ENCODE peak calls at places on chromosome 7, in eight cellular contexts. V is cardiac fibroblast, P is IMR-90, D is fibroblast of pulmonary artery, Z is PC-3, T is mucosa of descending colon, A is heart right ventricle, U is psoas muscle. B is an unnamed sample.

GRCh38 chr7:135877799-135878198 is 99.4 kb downstream of the MTPN start:
- DNase-seq in V (peak; percentile 71), P (peak; percentile 33), D (peak; percentile 62), Z (peak; percentile 94), T (no peak), A (no peak), U (no peak), B (peak; percentile 42)

GRCh38 chr7:134618756-134619530 is 27.7 kb upstream of the BPGM start:
- DNase-seq in V (peak; percentile 90), P (peak; percentile 84), D (peak; percentile 70), Z (peak; percentile 73), T (no peak), A (no peak), U (no peak), B (peak; percentile 78)

GRCh38 chr7:96598421-96598820 is 111.2 kb downstream of the SEM1 start:
- DNase-seq in V (no peak), P (no peak), D (no peak), Z (no peak), T (no peak), A (no peak), U (no peak), B (no peak)

GRCh38 chr7:131501422-131501821 is 55.0 kb downstream of the PODXL start:
- DNase-seq in V (peak; percentile 66), P (peak; percentile 92), D (peak; percentile 48), Z (no peak), T (no peak), A (no peak), U (no peak), B (peak; percentile 83)

GRCh38 chr7:151829707-151830106 is 47.2 kb downstream of the PRKAG2 start:
- DNase-seq in V (no peak), P (no peak), D (no peak), Z (no peak), T (no peak), A (no peak), U (peak; percentile 29), B (no peak)

GRCh38 chr7:42471573-42472174 is 234.7 kb upstream of the GLI3 start:
- DNase-seq in V (no peak), P (no peak), D (no peak), Z (no peak), T (no peak), A (no peak), U (no peak), B (no peak)

GRCh38 chr7:93890041-93890463 is 501 bp downstream of the TFPI2 start:
- DNase-seq in V (peak; percentile 78), P (peak; percentile 63), D (peak; percentile 72), Z (peak; percentile 58), T (no peak), A (no peak), U (peak; percentile 48), B (peak; percentile 73)

GRCh38 chr7:128883622-128884549 is 21.2 kb downstream of the ATP6V1F start:
- DNase-seq in V (peak; percentile 77), P (peak; percentile 54), D (peak; percentile 77), Z (peak; percentile 81), T (peak; percentile 83), A (peak; percentile 82), U (peak; percentile 92), B (peak; percentile 61)

GRCh38 chr7:77877800-77878199 is 79.2 kb downstream of the PHTF2 start:
- DNase-seq in V (peak; percentile 20), P (peak; percentile 70), D (no peak), Z (no peak), T (no peak), A (no peak), U (no peak), B (peak; percentile 47)

GRCh38 chr7:34011017-34011680 is 105.8 kb downstream of the BMPER start:
- DNase-seq in V (peak; percentile 64), P (peak; percentile 48), D (peak; percentile 36), Z (no peak), T (no peak), A (no peak), U (no peak), B (no peak)

GRCh38 chr7:101557421-101557820 is 71.7 kb downstream of the MYL10 start:
- DNase-seq in V (no peak), P (no peak), D (no peak), Z (no peak), T (no peak), A (no peak), U (peak; percentile 35), B (no peak)

GRCh38 chr7:133039614-133040013 is 42.3 kb downstream of the CHCHD3 start:
- DNase-seq in V (no peak), P (no peak), D (no peak), Z (no peak), T (no peak), A (no peak), U (no peak), B (no peak)

GRCh38 chr7:128911441-128912031 is 1.0 kb upstream of the KCP start:
- DNase-seq in V (no peak), P (no peak), D (no peak), Z (no peak), T (peak; percentile 77), A (peak; percentile 29), U (no peak), B (no peak)

GRCh38 chr7:2710901-2711551 is 23.0 kb downstream of the AMZ1 start:
- DNase-seq in V (no peak), P (peak; percentile 32), D (no peak), Z (no peak), T (no peak), A (no peak), U (no peak), B (no peak)

GRCh38 chr7:50832744-50833143 is 50.0 kb upstream of the GRB10 start:
- DNase-seq in V (peak; percentile 52), P (peak; percentile 89), D (no peak), Z (peak; percentile 97), T (no peak), A (no peak), U (no peak), B (peak; percentile 93)

GRCh38 chr7:73425356-73425983 is 8.1 kb upstream of the FZD9 start:
- DNase-seq in V (no peak), P (no peak), D (no peak), Z (no peak), T (no peak), A (no peak), U (no peak), B (no peak)

GRCh38 chr7:135512135-135512887 is 2.4 kb upstream of the CNOT4 start:
- DNase-seq in V (peak; percentile 82), P (peak; percentile 52), D (peak; percentile 84), Z (peak; percentile 81), T (no peak), A (peak; percentile 29), U (no peak), B (peak; percentile 58)

DNA sequence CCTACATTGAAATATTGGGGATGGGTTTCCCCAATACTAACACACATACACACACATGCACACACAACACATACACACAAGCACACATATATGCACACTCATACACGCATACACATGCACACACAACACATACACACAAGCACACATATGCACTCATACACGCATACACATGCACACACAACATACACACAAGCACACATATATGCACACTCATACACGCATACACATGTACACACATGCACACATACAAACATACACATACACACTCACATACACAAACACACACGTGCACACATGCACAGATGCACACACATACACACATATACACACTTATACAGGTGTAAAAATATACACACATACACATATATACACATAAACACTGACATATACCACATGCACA is 127.4 kb upstream of the C7orf33 start:
- DNase-seq in V (no peak), P (no peak), D (no peak), Z (no peak), T (no peak), A (no peak), U (no peak), B (no peak)
- TF ChIP-seq CTCF in V (no peak), P (no peak), D (no peak), Z (no peak), T (no peak), A (no peak), U (no peak), B (no peak)

DNA sequence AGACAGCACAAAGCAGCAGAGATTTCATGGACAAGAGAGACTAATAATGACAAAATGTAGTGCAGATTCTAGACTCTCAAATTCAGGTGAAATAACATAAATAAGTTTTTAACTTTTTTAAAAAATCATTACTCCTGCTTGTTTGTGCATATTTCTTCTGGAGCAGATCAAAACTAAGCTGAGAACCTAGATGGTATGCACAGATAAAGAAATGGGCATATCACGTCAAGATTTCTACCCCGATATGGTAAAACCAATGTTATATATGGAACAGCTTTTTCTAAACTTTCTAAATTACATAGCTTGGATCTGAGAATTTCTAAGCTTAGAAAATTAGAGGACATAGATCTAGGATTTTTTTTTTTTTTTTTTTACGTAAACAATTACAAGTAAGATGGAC is 18.2 kb downstream of the TWIST1 start:
- DNase-seq in V (no peak), P (no peak), D (no peak), Z (no peak), T (no peak), A (no peak), U (no peak), B (no peak)
- H3K4me3 ChIP-seq in V (no peak overlapping the region), P (no peak overlapping the region), D (no peak overlapping the region), Z (no peak overlapping the region), T (no peak overlapping the region), A (no peak overlapping the region), U (no peak overlapping the region), B (no peak overlapping the region)

DNA sequence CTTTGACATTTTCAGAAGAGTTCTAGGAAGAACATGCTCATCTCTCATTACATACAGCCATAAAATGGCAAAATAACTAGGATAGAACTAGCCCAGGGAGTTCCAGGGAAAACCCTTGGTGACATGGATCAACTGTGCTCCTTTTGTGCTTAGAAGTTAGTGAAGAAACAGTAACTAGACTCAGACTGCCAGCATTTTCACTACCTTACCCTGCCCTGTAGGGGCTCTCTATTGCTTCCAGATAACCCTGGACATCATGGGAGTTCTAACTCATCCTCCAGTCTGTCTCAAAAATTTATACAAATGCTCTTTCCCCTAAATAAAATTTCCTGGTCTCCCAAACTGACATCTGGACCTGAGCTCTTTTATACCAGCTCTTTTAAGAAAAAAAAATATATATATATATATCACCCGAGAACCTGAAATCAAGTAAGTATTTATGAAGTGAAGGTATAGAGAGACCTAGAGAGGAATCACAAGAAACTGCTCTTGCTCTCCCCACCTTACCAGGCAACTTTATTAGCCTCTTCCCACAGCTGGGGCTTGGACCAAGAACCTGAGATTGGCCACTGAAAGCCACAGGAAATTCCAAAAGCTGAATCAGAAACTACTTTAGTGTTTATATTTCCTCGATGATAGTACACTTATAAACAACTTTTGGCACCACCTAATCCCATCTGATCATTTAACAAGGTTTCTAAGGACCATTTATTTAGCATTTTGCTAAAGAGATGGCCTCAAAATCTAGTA is 101.4 kb downstream of the RELN start:
- DNase-seq in V (peak; percentile 24), P (peak; percentile 57), D (no peak), Z (peak; percentile 50), T (no peak), A (no peak), U (no peak), B (no peak)
- TF ChIP-seq CTCF in V (peak; percentile 27), P (peak; percentile 3), D (no peak), Z (no peak), T (no peak), A (no peak), U (no peak), B (peak; percentile 8)

DNA sequence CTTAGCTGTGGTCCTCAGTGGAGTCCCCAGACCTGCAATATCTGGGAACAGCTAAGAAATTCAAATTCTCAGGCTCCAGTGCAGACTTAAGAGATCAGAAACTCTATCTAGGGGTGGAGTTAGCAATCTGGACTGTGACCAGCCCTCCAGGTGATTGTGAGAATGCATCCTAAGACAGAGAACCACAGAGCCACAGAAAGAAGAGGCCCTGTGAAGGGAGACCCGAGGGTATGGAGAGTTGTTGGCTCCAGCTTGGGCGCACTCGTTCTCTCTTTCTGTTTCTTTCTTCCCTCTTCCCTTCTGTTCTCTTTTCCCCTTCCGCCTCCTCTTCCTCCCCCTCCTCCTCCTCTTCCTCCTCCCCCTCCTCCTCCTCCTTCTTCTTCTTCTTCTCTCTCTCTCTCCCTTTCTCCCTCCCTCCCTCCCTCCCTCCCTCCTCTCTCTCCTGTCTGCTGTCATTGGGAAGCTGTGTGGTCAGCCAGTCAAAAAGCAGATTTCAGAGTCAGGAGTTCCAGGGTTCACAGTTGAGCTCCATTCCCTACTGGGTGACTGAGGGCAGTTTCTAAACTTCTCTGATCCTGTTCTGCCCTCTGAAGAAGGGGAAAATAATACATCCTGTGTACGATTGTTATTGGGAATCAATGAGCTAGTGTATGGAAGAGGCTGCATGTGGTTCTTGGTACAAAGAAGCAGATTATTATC is 62.1 kb upstream of the STEAP1B start:
- DNase-seq in V (peak; percentile 62), P (peak; percentile 55), D (peak; percentile 50), Z (peak; percentile 55), T (no peak), A (no peak), U (no peak), B (peak; percentile 13)
- H3K4me3 ChIP-seq in V (no peak overlapping the region), P (no peak overlapping the region), D (no peak overlapping the region), Z (no peak overlapping the region), T (no peak overlapping the region), A (no peak overlapping the region), U (no peak overlapping the region), B (no peak overlapping the region)